ENCODE peak calls at places on chromosomes 5 and 9, in ten cellular contexts. E is epithelial cell of proximal tubule; I is left cardiac atrium; T is kidney tubule cell; F is neural crest cell; R is NCI-H345; G is amygdala; M is stimulated activated naive B cell treated with anti-CD40 and anti-IgM and Interleukin-4, amounts not matched to agents 10 μg/mL and 1 μg/mL and 100 μg/mL, for 72 hours; Y is CD8-positive, alpha-beta memory T cell; N is GM10248. D is an unnamed sample.

GRCh38 chr5:177478711-177479646 is 5.5 kb upstream of the DBN1 start:
- DNase-seq in E (no peak), I (peak), T (peak), F (no peak), R (no peak), G (no peak), M (peak), Y (no peak), N (peak), D (no peak)

GRCh38 chr5:166046956-166047355 is 2244.5 kb upstream of the WWC1 start:
- DNase-seq in E (no peak), I (no peak), T (no peak), F (no peak), R (no peak), G (no peak), M (no peak), Y (no peak), N (no peak), D (no peak)

GRCh38 chr9:75083188-75083976 is 4.6 kb downstream of the NMRK1 start:
- DNase-seq in E (no peak), I (peak), T (peak), F (no peak), R (no peak), G (no peak), M (no peak), Y (peak), N (no peak), D (no peak)

GRCh38 chr5:132138260-132138659 is 64.7 kb downstream of the CSF2 start:
- DNase-seq in E (no peak), I (no peak), T (no peak), F (no peak), R (no peak), G (no peak), M (no peak), Y (no peak), N (no peak), D (no peak)

GRCh38 chr9:134178394-134178780 is 14.0 kb upstream of the RNU6ATAC start:
- DNase-seq in E (no peak), I (no peak), T (no peak), F (no peak), R (no peak), G (no peak), M (no peak), Y (no peak), N (no peak), D (no peak)

GRCh38 chr5:172801184-172801671 is 30.2 kb upstream of the DUSP1 start:
- DNase-seq in E (peak), I (peak), T (peak), F (no peak), R (no peak), G (no peak), M (no peak), Y (no peak), N (no peak), D (no peak)

GRCh38 chr5:36928947-36929346 is 52.4 kb downstream of the NIPBL start:
- DNase-seq in E (no peak), I (no peak), T (peak), F (no peak), R (no peak), G (no peak), M (no peak), Y (no peak), N (no peak), D (no peak)

GRCh38 chr5:115946655-115947054 is 15.6 kb upstream of the LVRN start:
- DNase-seq in E (no peak), I (no peak), T (peak), F (no peak), R (no peak), G (no peak), M (no peak), Y (no peak), N (no peak), D (no peak)

GRCh38 chr5:76391014-76391413 is 12.1 kb upstream of the IQGAP2 start:
- DNase-seq in E (no peak), I (no peak), T (no peak), F (no peak), R (no peak), G (no peak), M (no peak), Y (no peak), N (no peak), D (no peak)

GRCh38 chr5:11588803-11589202 is 315.4 kb downstream of the CTNND2 start:
- DNase-seq in E (no peak), I (peak), T (no peak), F (peak), R (no peak), G (peak), M (no peak), Y (no peak), N (no peak), D (peak)

GRCh38 chr5:14660836-14661235 is 3.7 kb upstream of the OTULIN start:
- DNase-seq in E (no peak), I (no peak), T (peak), F (no peak), R (no peak), G (no peak), M (no peak), Y (no peak), N (no peak), D (no peak)

GRCh38 chr5:75837258-75837841 is 120.1 kb upstream of the POC5 start:
- DNase-seq in E (no peak), I (no peak), T (no peak), F (no peak), R (no peak), G (no peak), M (no peak), Y (no peak), N (no peak), D (no peak)

GRCh38 chr5:123088031-123088805 is 823 bp upstream of the PRDM6 start:
- DNase-seq in E (no peak), I (no peak), T (no peak), F (peak), R (no peak), G (no peak), M (no peak), Y (no peak), N (no peak), D (peak)

GRCh38 chr9:116219686-116220085 is 66.1 kb downstream of the PAPPA start:
- DNase-seq in E (peak), I (no peak), T (peak), F (no peak), R (peak), G (no peak), M (no peak), Y (no peak), N (no peak), D (no peak)

GRCh38 chr5:177112589-177113220 is 20.9 kb upstream of the NSD1 start:
- DNase-seq in E (no peak), I (no peak), T (no peak), F (no peak), R (no peak), G (no peak), M (no peak), Y (no peak), N (no peak), D (no peak)

GRCh38 chr5:108531367-108532211 is 149.7 kb upstream of the FBXL17 start:
- DNase-seq in E (no peak), I (no peak), T (no peak), F (no peak), R (no peak), G (no peak), M (no peak), Y (no peak), N (no peak), D (no peak)

GRCh38 chr9:69376651-69377050 is 51.6 kb downstream of the ENTREP1 start:
- DNase-seq in E (peak), I (peak), T (peak), F (no peak), R (no peak), G (no peak), M (no peak), Y (no peak), N (no peak), D (no peak)

GRCh38 chr5:66956439-66956838 is 240.2 kb downstream of the CD180 start:
- DNase-seq in E (no peak), I (no peak), T (no peak), F (no peak), R (no peak), G (no peak), M (no peak), Y (no peak), N (no peak), D (no peak)

GRCh38 chr5:2629035-2629434 is 122.4 kb downstream of the IRX2 start:
- DNase-seq in E (no peak), I (no peak), T (no peak), F (no peak), R (no peak), G (no peak), M (no peak), Y (no peak), N (no peak), D (no peak)

GRCh38 chr5:178590141-178590923 is at the start of gene COL23A1:
- DNase-seq in E (peak), I (peak), T (peak), F (peak), R (peak), G (peak), M (no peak), Y (peak), N (peak), D (peak)

GRCh38 chr9:134892221-134892620 is 11.6 kb downstream of the FCN2 start:
- DNase-seq in E (no peak), I (no peak), T (no peak), F (no peak), R (no peak), G (no peak), M (no peak), Y (no peak), N (no peak), D (no peak)

GRCh38 chr9:116297346-116297745 is 143.8 kb downstream of the PAPPA start:
- DNase-seq in E (no peak), I (no peak), T (peak), F (no peak), R (no peak), G (no peak), M (no peak), Y (no peak), N (no peak), D (no peak)

GRCh38 chr5:126007841-126008240 is 415.4 kb upstream of the GRAMD2B start:
- DNase-seq in E (no peak), I (no peak), T (peak), F (no peak), R (no peak), G (no peak), M (no peak), Y (no peak), N (no peak), D (no peak)

GRCh38 chr9:12680757-12681156 is 12.4 kb upstream of the TYRP1 start:
- DNase-seq in E (no peak), I (no peak), T (no peak), F (no peak), R (no peak), G (no peak), M (no peak), Y (no peak), N (no peak), D (no peak)

GRCh38 chr5:136028782-136029742 is at the start of gene TGFBI:
- DNase-seq in E (no peak), I (peak), T (peak), F (peak), R (no peak), G (no peak), M (no peak), Y (no peak), N (peak), D (peak)

GRCh38 chr9:3473402-3473801 is 52.4 kb downstream of the RFX3 start:
- DNase-seq in E (no peak), I (no peak), T (no peak), F (no peak), R (no peak), G (no peak), M (no peak), Y (no peak), N (no peak), D (no peak)

GRCh38 chr5:10734050-10734709 is 26.9 kb downstream of the DAP start:
- DNase-seq in E (no peak), I (no peak), T (no peak), F (no peak), R (no peak), G (no peak), M (no peak), Y (no peak), N (no peak), D (no peak)

GRCh38 chr5:14809369-14810144 is 62.0 kb downstream of the ANKH start:
- DNase-seq in E (peak), I (peak), T (peak), F (no peak), R (no peak), G (peak), M (peak), Y (peak), N (peak), D (no peak)

GRCh38 chr5:36638056-36638455 is 31.6 kb downstream of the SLC1A3 start:
- DNase-seq in E (no peak), I (no peak), T (peak), F (no peak), R (no peak), G (no peak), M (no peak), Y (no peak), N (no peak), D (no peak)

GRCh38 chr9:69465473-69465872 is 140.5 kb downstream of the ENTREP1 start:
- DNase-seq in E (no peak), I (no peak), T (no peak), F (no peak), R (no peak), G (no peak), M (no peak), Y (no peak), N (no peak), D (no peak)

D was measured in glutamatergic neuron.